ENCODE peak calls at places on chromosomes 5 and 9, in five cellular contexts. One of them, this sample, is unnamed.
A peak's percentile ranks its signal among the peaks of the same experiment; 100 is the strongest.

GRCh38 chr5:78501411-78502338 is 141.3 kb downstream of the SCAMP1 start:
- DNase-seq in transverse colon: no peak
- DNase-seq in spleen: no peak
- DNase-seq in A549: no peak
- DNase-seq in breast epithelium: no peak
- DNase-seq in this sample: no peak

GRCh38 chr9:71302776-71303175 is 181.4 kb upstream of the TRPM3 start:
- DNase-seq in transverse colon: no peak
- DNase-seq in spleen: no peak
- DNase-seq in A549: no peak
- DNase-seq in breast epithelium: no peak
- DNase-seq in this sample: no peak

GRCh38 chr5:126847318-126848221 is 70.6 kb downstream of the LMNB1 start:
- DNase-seq in transverse colon: no peak
- DNase-seq in spleen: no peak
- DNase-seq in A549: no peak
- DNase-seq in breast epithelium: no peak
- DNase-seq in this sample: no peak

GRCh38 chr5:125575561-125576504 is 829.4 kb upstream of the ZNF608 start:
- DNase-seq in transverse colon: peak; percentile 66
- DNase-seq in spleen: no peak
- DNase-seq in A549: no peak
- DNase-seq in breast epithelium: no peak
- DNase-seq in this sample: no peak

GRCh38 chr9:136695955-136696354 is 8.7 kb upstream of the AGPAT2 start:
- DNase-seq in transverse colon: peak; percentile 42
- DNase-seq in spleen: no peak
- DNase-seq in A549: no peak
- DNase-seq in breast epithelium: no peak
- DNase-seq in this sample: no peak

GRCh38 chr9:123642291-123643278 is 286.6 kb downstream of the CRB2 start:
- DNase-seq in transverse colon: peak; percentile 73
- DNase-seq in spleen: no peak
- DNase-seq in A549: no peak
- DNase-seq in breast epithelium: no peak
- DNase-seq in this sample: no peak

GRCh38 chr9:126420643-126421564 is 94.3 kb downstream of the MVB12B start:
- DNase-seq in transverse colon: no peak
- DNase-seq in spleen: no peak
- DNase-seq in A549: peak; percentile 35
- DNase-seq in breast epithelium: no peak
- DNase-seq in this sample: peak; percentile 30

GRCh38 chr5:56833325-56833724 is 18.0 kb downstream of the MAP3K1 start:
- DNase-seq in transverse colon: no peak
- DNase-seq in spleen: peak; percentile 55
- DNase-seq in A549: no peak
- DNase-seq in breast epithelium: no peak
- DNase-seq in this sample: no peak

GRCh38 chr9:92968081-92968480 is 20.8 kb downstream of the FGD3 start:
- DNase-seq in transverse colon: no peak
- DNase-seq in spleen: peak; percentile 59
- DNase-seq in A549: no peak
- DNase-seq in breast epithelium: no peak
- DNase-seq in this sample: no peak

GRCh38 chr5:80128129-80128528 is 93.0 kb downstream of the THBS4 start:
- DNase-seq in transverse colon: no peak
- DNase-seq in spleen: no peak
- DNase-seq in A549: no peak
- DNase-seq in breast epithelium: no peak
- DNase-seq in this sample: no peak

GRCh38 chr5:9733456-9733855 is 103.3 kb upstream of the TAS2R1 start:
- DNase-seq in transverse colon: no peak
- DNase-seq in spleen: no peak
- DNase-seq in A549: no peak
- DNase-seq in breast epithelium: no peak
- DNase-seq in this sample: no peak

GRCh38 chr5:120539471-120539870 is 75.4 kb downstream of the PRR16 start:
- DNase-seq in transverse colon: no peak
- DNase-seq in spleen: no peak
- DNase-seq in A549: no peak
- DNase-seq in breast epithelium: no peak
- DNase-seq in this sample: no peak

GRCh38 chr9:109329274-109330258 is 8.7 kb upstream of the EPB41L4B start:
- DNase-seq in transverse colon: peak; percentile 82
- DNase-seq in spleen: no peak
- DNase-seq in A549: no peak
- DNase-seq in breast epithelium: peak; percentile 89
- DNase-seq in this sample: peak; percentile 83

GRCh38 chr9:126347911-126348760 is 21.5 kb downstream of the MVB12B start:
- DNase-seq in transverse colon: peak; percentile 74
- DNase-seq in spleen: no peak
- DNase-seq in A549: no peak
- DNase-seq in breast epithelium: peak; percentile 69
- DNase-seq in this sample: no peak

GRCh38 chr5:57470339-57470738 is 12.3 kb downstream of the ACTBL2 start:
- DNase-seq in transverse colon: no peak
- DNase-seq in spleen: no peak
- DNase-seq in A549: no peak
- DNase-seq in breast epithelium: no peak
- DNase-seq in this sample: no peak

GRCh38 chr5:539469-540214 is 15.4 kb upstream of the SLC9A3 start:
- DNase-seq in transverse colon: peak; percentile 1
- DNase-seq in spleen: peak; percentile 70
- DNase-seq in A549: no peak
- DNase-seq in breast epithelium: no peak
- DNase-seq in this sample: no peak

GRCh38 chr5:52854949-52855348 is 67.2 kb downstream of the ITGA1 start:
- DNase-seq in transverse colon: no peak
- DNase-seq in spleen: no peak
- DNase-seq in A549: no peak
- DNase-seq in breast epithelium: no peak
- DNase-seq in this sample: no peak

GRCh38 chr5:52859619-52860018 is 71.9 kb downstream of the ITGA1 start:
- DNase-seq in transverse colon: no peak
- DNase-seq in spleen: no peak
- DNase-seq in A549: no peak
- DNase-seq in breast epithelium: no peak
- DNase-seq in this sample: no peak

GRCh38 chr5:52849544-52849943 is 61.8 kb downstream of the ITGA1 start:
- DNase-seq in transverse colon: no peak
- DNase-seq in spleen: no peak
- DNase-seq in A549: no peak
- DNase-seq in breast epithelium: no peak
- DNase-seq in this sample: no peak

GRCh38 chr5:52856564-52856963 is 68.8 kb downstream of the ITGA1 start:
- DNase-seq in transverse colon: no peak
- DNase-seq in spleen: no peak
- DNase-seq in A549: no peak
- DNase-seq in breast epithelium: no peak
- DNase-seq in this sample: no peak

DNA sequence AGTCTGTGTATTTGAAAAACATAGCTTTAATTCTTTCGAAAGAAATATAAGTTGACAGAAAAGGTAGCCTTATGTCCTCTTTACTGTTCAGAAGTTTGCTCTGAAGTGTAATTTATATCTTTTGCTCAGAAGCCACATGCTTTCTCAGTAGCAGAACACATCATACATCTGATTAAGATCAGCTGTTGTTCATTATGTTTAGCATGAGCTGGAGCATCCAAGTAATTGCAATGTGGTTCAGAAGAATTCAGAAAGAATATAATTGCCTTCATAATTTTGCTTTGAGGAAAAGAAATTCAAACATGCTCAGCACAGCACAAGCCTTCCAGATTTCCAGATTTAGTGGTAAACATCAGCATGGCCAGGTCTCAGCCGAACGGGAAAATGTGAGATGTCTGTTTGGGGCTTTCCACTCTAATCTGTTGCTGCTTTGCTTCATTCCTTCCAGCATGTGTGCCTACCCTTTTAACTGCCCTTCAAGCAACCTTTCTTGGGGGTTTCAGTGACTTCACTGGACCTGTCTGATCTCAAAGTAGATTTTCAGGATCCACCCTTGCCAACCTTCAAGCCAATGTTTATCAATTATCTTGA is 66.0 kb downstream of the ITGA1 start:
- DNase-seq in transverse colon: no peak
- DNase-seq in spleen: no peak
- DNase-seq in A549: no peak
- DNase-seq in breast epithelium: no peak
- DNase-seq in this sample: no peak
- H3K27ac ChIP-seq in transverse colon: peak overlapping the region; percentile 59
- H3K27ac ChIP-seq in spleen: peak overlapping the region; percentile 31
- H3K27ac ChIP-seq in A549: no peak overlapping the region
- H3K27ac ChIP-seq in breast epithelium: no peak overlapping the region
- H3K27ac ChIP-seq in this sample: peak overlapping the region; percentile 42

GRCh38 chr9:87596862-87597261 is 99.2 kb downstream of the DAPK1 start:
- DNase-seq in transverse colon: peak; percentile 26
- DNase-seq in spleen: no peak
- DNase-seq in A549: no peak
- DNase-seq in breast epithelium: no peak
- DNase-seq in this sample: no peak
- H3K27ac ChIP-seq in transverse colon: peak overlapping the region; percentile 77
- H3K27ac ChIP-seq in spleen: no peak overlapping the region
- H3K27ac ChIP-seq in A549: no peak overlapping the region
- H3K27ac ChIP-seq in breast epithelium: no peak overlapping the region
- H3K27ac ChIP-seq in this sample: no peak overlapping the region

GRCh38 chr5:14176888-14177287 is 33.7 kb downstream of the TRIO start:
- DNase-seq in transverse colon: no peak
- DNase-seq in spleen: no peak
- DNase-seq in A549: no peak
- DNase-seq in breast epithelium: no peak
- DNase-seq in this sample: no peak
- H3K27ac ChIP-seq in transverse colon: no peak overlapping the region
- H3K27ac ChIP-seq in spleen: no peak overlapping the region
- H3K27ac ChIP-seq in A549: peak overlapping the region; percentile 88
- H3K27ac ChIP-seq in breast epithelium: no peak overlapping the region
- H3K27ac ChIP-seq in this sample: no peak overlapping the region

GRCh38 chr9:23855885-23856284 is 29.8 kb upstream of the ELAVL2 start:
- DNase-seq in transverse colon: no peak
- DNase-seq in spleen: no peak
- DNase-seq in A549: no peak
- DNase-seq in breast epithelium: no peak
- DNase-seq in this sample: no peak

GRCh38 chr9:23849379-23849778 is 23.3 kb upstream of the ELAVL2 start:
- DNase-seq in transverse colon: no peak
- DNase-seq in spleen: no peak
- DNase-seq in A549: no peak
- DNase-seq in breast epithelium: no peak
- DNase-seq in this sample: no peak

GRCh38 chr9:23851024-23851629 is 25.1 kb upstream of the ELAVL2 start:
- DNase-seq in transverse colon: peak; percentile 12
- DNase-seq in spleen: peak; percentile 68
- DNase-seq in A549: peak; percentile 12
- DNase-seq in breast epithelium: no peak
- DNase-seq in this sample: no peak

DNA sequence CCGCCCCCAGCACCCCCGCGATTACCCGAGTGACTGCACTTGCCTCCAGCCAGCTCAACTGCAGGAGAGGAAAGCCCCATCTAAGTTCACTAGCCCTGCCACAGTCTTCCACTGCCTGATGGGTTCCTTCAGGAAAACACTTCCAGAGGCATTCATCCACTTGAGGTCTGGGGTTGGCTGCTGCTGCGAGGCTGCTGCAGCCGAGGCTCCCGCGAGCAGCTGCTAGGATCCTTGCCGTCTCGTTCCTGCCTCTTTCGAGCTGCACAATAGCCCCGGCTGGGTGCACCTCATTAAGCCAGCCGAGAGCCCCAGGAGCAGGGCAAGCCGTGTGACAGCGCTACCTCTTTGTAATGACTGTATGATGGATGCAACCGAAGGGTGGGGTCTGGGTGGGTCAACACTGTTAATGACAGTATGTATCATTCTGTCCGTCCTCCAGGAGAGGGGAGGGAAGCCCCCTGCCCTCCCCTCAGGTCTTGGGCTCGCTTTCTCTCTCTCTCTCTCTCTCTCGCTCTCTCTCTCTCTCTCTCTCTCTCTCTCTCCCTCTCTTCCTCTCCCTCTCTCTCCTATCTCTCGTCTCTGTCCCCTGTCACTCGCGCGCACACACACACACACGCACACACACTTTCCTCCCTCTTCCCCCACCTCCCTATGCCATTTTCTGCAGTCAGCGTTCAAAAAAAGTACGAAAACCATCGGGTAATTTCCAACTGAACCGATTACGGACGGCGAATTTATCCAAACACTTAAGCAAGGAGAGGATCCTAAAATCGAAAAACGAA is 24.4 kb upstream of the ELAVL2 start:
- DNase-seq in transverse colon: no peak
- DNase-seq in spleen: no peak
- DNase-seq in A549: no peak
- DNase-seq in breast epithelium: no peak
- DNase-seq in this sample: no peak
- H3K27ac ChIP-seq in transverse colon: no peak overlapping the region
- H3K27ac ChIP-seq in spleen: no peak overlapping the region
- H3K27ac ChIP-seq in A549: no peak overlapping the region
- H3K27ac ChIP-seq in breast epithelium: no peak overlapping the region
- H3K27ac ChIP-seq in this sample: no peak overlapping the region

GRCh38 chr5:32654427-32654826 is 56.7 kb upstream of the NPR3 start:
- DNase-seq in transverse colon: no peak
- DNase-seq in spleen: no peak
- DNase-seq in A549: no peak
- DNase-seq in breast epithelium: no peak
- DNase-seq in this sample: no peak

GRCh38 chr5:32646570-32646969 is 61.2 kb downstream of the SUB1 start:
- DNase-seq in transverse colon: no peak
- DNase-seq in spleen: no peak
- DNase-seq in A549: no peak
- DNase-seq in breast epithelium: no peak
- DNase-seq in this sample: no peak

GRCh38 chr5:32645246-32645645 is 59.9 kb downstream of the SUB1 start:
- DNase-seq in transverse colon: no peak
- DNase-seq in spleen: no peak
- DNase-seq in A549: no peak
- DNase-seq in breast epithelium: no peak
- DNase-seq in this sample: no peak

GRCh38 chr5:32651638-32652037 is 59.5 kb upstream of the NPR3 start:
- DNase-seq in transverse colon: no peak
- DNase-seq in spleen: no peak
- DNase-seq in A549: no peak
- DNase-seq in breast epithelium: no peak
- DNase-seq in this sample: no peak

DNA sequence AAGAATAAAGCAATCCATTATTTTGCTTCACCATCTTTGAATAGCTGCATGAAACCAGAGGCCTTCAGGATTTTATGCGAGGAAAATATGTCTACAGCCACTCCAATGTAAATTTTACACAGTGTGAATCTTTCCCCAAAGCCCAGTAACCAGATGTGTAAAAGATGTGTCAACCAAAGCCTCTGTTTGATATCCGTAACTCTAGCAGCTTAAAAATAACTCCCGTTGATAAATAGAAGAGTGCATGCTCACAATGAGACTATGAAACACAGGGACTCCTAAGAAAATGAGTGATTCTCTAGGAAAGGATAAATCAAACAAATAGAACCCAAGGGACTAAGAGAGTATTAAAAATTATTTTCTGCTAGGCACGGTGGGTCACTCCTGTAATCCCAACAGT is 60.0 kb upstream of the NPR3 start:
- DNase-seq in transverse colon: no peak
- DNase-seq in spleen: no peak
- DNase-seq in A549: no peak
- DNase-seq in breast epithelium: no peak
- DNase-seq in this sample: no peak
- H3K27ac ChIP-seq in transverse colon: no peak overlapping the region
- H3K27ac ChIP-seq in spleen: no peak overlapping the region
- H3K27ac ChIP-seq in A549: no peak overlapping the region
- H3K27ac ChIP-seq in breast epithelium: no peak overlapping the region
- H3K27ac ChIP-seq in this sample: peak overlapping the region; percentile 65